ENCODE peak calls at places on chromosomes 5 and 9, in five cellular contexts. F is HepG2, E is GM23338, I is H1, B is GM12878. K is an unnamed sample.

GRCh38 chr5:149938791-149939358 is 5.7 kb downstream of the PDE6A start:
- DNase-seq in F (no peak), E (no peak), I (no peak), B (no peak), K (no peak)

GRCh38 chr5:141479776-141480175 is 4.0 kb downstream of the PCDHGC3 start:
- DNase-seq in F (no peak), E (no peak), I (no peak), B (no peak), K (no peak)

GRCh38 chr9:9881692-9882091 is 731.1 kb downstream of the PTPRD start:
- DNase-seq in F (no peak), E (no peak), I (no peak), B (no peak), K (no peak)

GRCh38 chr9:13569706-13570423 is 290.4 kb upstream of the MPDZ start:
- DNase-seq in F (no peak), E (no peak), I (no peak), B (no peak), K (no peak)

GRCh38 chr9:14750871-14751270 is 28.3 kb upstream of the CER1 start:
- DNase-seq in F (no peak), E (no peak), I (no peak), B (no peak), K (no peak)

GRCh38 chr5:156475831-156476551 is 149.0 kb downstream of the SGCD start:
- DNase-seq in F (no peak), E (peak; percentile 29), I (no peak), B (no peak), K (no peak)

GRCh38 chr9:81424431-81424830 is 264.9 kb downstream of the TLE1 start:
- DNase-seq in F (no peak), E (no peak), I (no peak), B (no peak), K (no peak)

GRCh38 chr5:86833868-86834267 is 216.1 kb downstream of the COX7C start:
- DNase-seq in F (no peak), E (no peak), I (no peak), B (no peak), K (no peak)

GRCh38 chr5:172144931-172145869 is 42.8 kb downstream of the STK10 start:
- DNase-seq in F (no peak), E (no peak), I (no peak), B (no peak), K (no peak)

GRCh38 chr5:170248635-170249227 is 15.9 kb downstream of the C5orf58 start:
- DNase-seq in F (no peak), E (no peak), I (no peak), B (no peak), K (no peak)

GRCh38 chr5:3597727-3598082 is 2.1 kb downstream of the IRX1 start:
- DNase-seq in F (no peak), E (no peak), I (no peak), B (no peak), K (no peak)

GRCh38 chr5:16431482-16431881 is 34.1 kb downstream of the ZNF622 start:
- DNase-seq in F (no peak), E (peak; percentile 17), I (no peak), B (no peak), K (no peak)

GRCh38 chr5:147306351-147306750 is 71.5 kb downstream of the STK32A start:
- DNase-seq in F (no peak), E (no peak), I (no peak), B (no peak), K (no peak)

GRCh38 chr5:157303667-157304327 is 37.9 kb downstream of the CYFIP2 start:
- DNase-seq in F (no peak), E (peak; percentile 85), I (peak; percentile 84), B (no peak), K (peak; percentile 85)

GRCh38 chr9:110047232-110047954 is 160.6 kb downstream of the C9orf152 start:
- DNase-seq in F (no peak), E (peak; percentile 77), I (peak; percentile 54), B (no peak), K (peak; percentile 19)

GRCh38 chr9:110048976-110049698 is 158.8 kb downstream of the C9orf152 start:
- DNase-seq in F (no peak), E (peak; percentile 31), I (peak; percentile 60), B (no peak), K (peak; percentile 24)

GRCh38 chr9:110048473-110048975 is 159.4 kb downstream of the C9orf152 start:
- DNase-seq in F (no peak), E (peak; percentile 83), I (peak; percentile 81), B (peak; percentile 56), K (peak; percentile 81)

GRCh38 chr9:110049699-110050450 is 158.1 kb downstream of the C9orf152 start:
- DNase-seq in F (no peak), E (peak; percentile 69), I (peak; percentile 71), B (no peak), K (peak; percentile 48)

GRCh38 chr9:110047955-110048472 is 159.9 kb downstream of the C9orf152 start:
- DNase-seq in F (no peak), E (no peak), I (peak; percentile 67), B (no peak), K (peak; percentile 53)
- TF ChIP-seq CREB1 in F (no peak), E (no peak), I (no peak), B (no peak), K (no peak)

GRCh38 chr9:78674874-78675273 is 377.9 kb downstream of the PSAT1 start:
- DNase-seq in F (no peak), E (no peak), I (no peak), B (no peak), K (no peak)

GRCh38 chr9:78676009-78676408 is 379.1 kb downstream of the PSAT1 start:
- DNase-seq in F (no peak), E (no peak), I (no peak), B (no peak), K (no peak)

GRCh38 chr9:78678901-78679300 is 382.0 kb downstream of the PSAT1 start:
- DNase-seq in F (no peak), E (no peak), I (no peak), B (no peak), K (no peak)

GRCh38 chr9:78676623-78677022 is 379.7 kb downstream of the PSAT1 start:
- DNase-seq in F (no peak), E (no peak), I (no peak), B (no peak), K (no peak)

GRCh38 chr9:78677326-78677725 is 380.4 kb downstream of the PSAT1 start:
- DNase-seq in F (no peak), E (no peak), I (no peak), B (no peak), K (no peak)
- TF ChIP-seq CREB1 in F (no peak), E (no peak), I (no peak), B (no peak), K (no peak)

GRCh38 chr5:102638912-102639652 is 116.0 kb upstream of the PAM start:
- DNase-seq in F (no peak), E (no peak), I (no peak), B (no peak), K (no peak)
- TF ChIP-seq CREB1 in F (no peak), E (no peak), I (no peak), B (no peak), K (no peak)

GRCh38 chr5:125408582-125409069 is 662.2 kb upstream of the ZNF608 start:
- DNase-seq in F (no peak), E (no peak), I (no peak), B (no peak), K (no peak)
- TF ChIP-seq CREB1 in F (no peak), E (no peak), I (no peak), B (no peak), K (no peak)

DNA sequence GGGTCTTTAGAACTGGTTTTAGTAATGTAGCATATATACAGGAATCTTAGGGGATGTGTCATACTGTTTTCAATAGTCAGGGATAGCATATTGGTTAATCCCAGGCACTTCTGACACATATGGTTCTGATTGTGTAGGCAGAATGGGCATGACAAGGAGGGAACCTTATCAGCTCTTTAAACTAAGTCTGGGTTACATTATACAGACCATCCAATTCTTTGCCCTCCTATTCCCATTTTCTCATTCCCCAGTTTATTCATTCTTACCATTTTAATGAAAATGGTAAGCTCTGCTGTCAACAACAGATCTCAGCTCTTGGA is 85.1 kb downstream of the NDUFAF2 start:
- DNase-seq in F (no peak), E (no peak), I (no peak), B (no peak), K (no peak)
- TF ChIP-seq CREB1 in F (no peak), E (no peak), I (no peak), B (no peak), K (no peak)